ENCODE peak calls at places on chromosomes 12 and 14, in six cellular contexts. One of them, this sample, is unnamed.

GRCh38 chr12:30482650-30483049 is 213.0 kb downstream of the IPO8 start:
- DNase-seq in WTC11: no peak
- DNase-seq in Caco-2: no peak
- DNase-seq in astrocyte: no peak
- DNase-seq in progenitor cell of endocrine pancreas: no peak
- DNase-seq in BJ: no peak
- DNase-seq in this sample: no peak

GRCh38 chr12:17214910-17215309 is 608.9 kb upstream of the LMO3 start:
- DNase-seq in BJ: no peak
- DNase-seq in Caco-2: no peak
- DNase-seq in progenitor cell of endocrine pancreas: no peak
- DNase-seq in WTC11: no peak
- DNase-seq in astrocyte: no peak
- DNase-seq in this sample: no peak

GRCh38 chr12:21940972-21941521 is at the start of gene ABCC9:
- DNase-seq in progenitor cell of endocrine pancreas: peak; percentile 38
- DNase-seq in BJ: no peak
- DNase-seq in astrocyte: peak; percentile 22
- DNase-seq in Caco-2: peak; percentile 77
- DNase-seq in WTC11: peak; percentile 55
- DNase-seq in this sample: peak; percentile 82

GRCh38 chr12:102824218-102824835 is 92.7 kb downstream of the PAH start:
- DNase-seq in astrocyte: no peak
- DNase-seq in BJ: no peak
- DNase-seq in progenitor cell of endocrine pancreas: peak; percentile 71
- DNase-seq in WTC11: peak; percentile 89
- DNase-seq in Caco-2: peak; percentile 60
- DNase-seq in this sample: peak; percentile 84

GRCh38 chr12:132236129-132236929 is 92.1 kb downstream of the NOC4L start:
- DNase-seq in BJ: no peak
- DNase-seq in WTC11: no peak
- DNase-seq in astrocyte: no peak
- DNase-seq in progenitor cell of endocrine pancreas: no peak
- DNase-seq in Caco-2: no peak
- DNase-seq in this sample: no peak

GRCh38 chr12:74426091-74426490 is 111.5 kb upstream of the ATXN7L3B start:
- DNase-seq in Caco-2: no peak
- DNase-seq in progenitor cell of endocrine pancreas: no peak
- DNase-seq in BJ: no peak
- DNase-seq in WTC11: no peak
- DNase-seq in astrocyte: no peak
- DNase-seq in this sample: no peak

GRCh38 chr12:98939350-98939749 is 294.3 kb downstream of the APAF1 start:
- DNase-seq in progenitor cell of endocrine pancreas: no peak
- DNase-seq in astrocyte: peak; percentile 42
- DNase-seq in Caco-2: no peak
- DNase-seq in BJ: peak; percentile 0
- DNase-seq in WTC11: peak; percentile 28
- DNase-seq in this sample: no peak

GRCh38 chr12:29882771-29883315 is 99.1 kb upstream of the TMTC1 start:
- DNase-seq in WTC11: no peak
- DNase-seq in astrocyte: no peak
- DNase-seq in BJ: no peak
- DNase-seq in progenitor cell of endocrine pancreas: no peak
- DNase-seq in Caco-2: no peak
- DNase-seq in this sample: no peak

GRCh38 chr12:126083931-126084330 is 1018.7 kb downstream of the AACS start:
- DNase-seq in Caco-2: no peak
- DNase-seq in WTC11: no peak
- DNase-seq in BJ: no peak
- DNase-seq in astrocyte: no peak
- DNase-seq in progenitor cell of endocrine pancreas: no peak
- DNase-seq in this sample: no peak

GRCh38 chr12:2759733-2760132 is 35.0 kb upstream of the FKBP4 start:
- DNase-seq in BJ: no peak
- DNase-seq in astrocyte: no peak
- DNase-seq in progenitor cell of endocrine pancreas: no peak
- DNase-seq in Caco-2: peak; percentile 22
- DNase-seq in WTC11: no peak
- DNase-seq in this sample: peak; percentile 63

GRCh38 chr12:109701064-109701463 is 12.6 kb upstream of the FAM222A start:
- DNase-seq in WTC11: no peak
- DNase-seq in astrocyte: no peak
- DNase-seq in Caco-2: no peak
- DNase-seq in progenitor cell of endocrine pancreas: no peak
- DNase-seq in BJ: no peak
- DNase-seq in this sample: no peak

GRCh38 chr14:92105845-92106094 is 612 bp downstream of the ATXN3 start:
- DNase-seq in astrocyte: peak; percentile 45
- DNase-seq in progenitor cell of endocrine pancreas: no peak
- DNase-seq in WTC11: no peak
- DNase-seq in Caco-2: peak; percentile 41
- DNase-seq in BJ: peak; percentile 22
- DNase-seq in this sample: no peak

GRCh38 chr14:55819610-55820304 is 239.8 kb downstream of the KTN1 start:
- DNase-seq in WTC11: no peak
- DNase-seq in Caco-2: no peak
- DNase-seq in BJ: no peak
- DNase-seq in astrocyte: no peak
- DNase-seq in progenitor cell of endocrine pancreas: no peak
- DNase-seq in this sample: no peak

GRCh38 chr12:52945389-52946232 is 3.3 kb upstream of the KRT18 start:
- DNase-seq in progenitor cell of endocrine pancreas: peak; percentile 45
- DNase-seq in BJ: no peak
- DNase-seq in WTC11: peak; percentile 80
- DNase-seq in Caco-2: peak; percentile 97
- DNase-seq in astrocyte: peak; percentile 90
- DNase-seq in this sample: no peak

GRCh38 chr12:50527086-50527726 is 22.4 kb downstream of the DIP2B start:
- DNase-seq in progenitor cell of endocrine pancreas: no peak
- DNase-seq in Caco-2: peak; percentile 55
- DNase-seq in WTC11: no peak
- DNase-seq in astrocyte: no peak
- DNase-seq in BJ: no peak
- DNase-seq in this sample: no peak

GRCh38 chr14:58307597-58308316 is 9.4 kb downstream of the ARID4A start:
- DNase-seq in Caco-2: no peak
- DNase-seq in WTC11: no peak
- DNase-seq in astrocyte: no peak
- DNase-seq in progenitor cell of endocrine pancreas: no peak
- DNase-seq in BJ: no peak
- DNase-seq in this sample: no peak

GRCh38 chr12:1812650-1813302 is 7.6 kb upstream of the LRTM2 start:
- DNase-seq in WTC11: no peak
- DNase-seq in Caco-2: no peak
- DNase-seq in astrocyte: peak; percentile 29
- DNase-seq in progenitor cell of endocrine pancreas: no peak
- DNase-seq in BJ: no peak
- DNase-seq in this sample: no peak

DNA sequence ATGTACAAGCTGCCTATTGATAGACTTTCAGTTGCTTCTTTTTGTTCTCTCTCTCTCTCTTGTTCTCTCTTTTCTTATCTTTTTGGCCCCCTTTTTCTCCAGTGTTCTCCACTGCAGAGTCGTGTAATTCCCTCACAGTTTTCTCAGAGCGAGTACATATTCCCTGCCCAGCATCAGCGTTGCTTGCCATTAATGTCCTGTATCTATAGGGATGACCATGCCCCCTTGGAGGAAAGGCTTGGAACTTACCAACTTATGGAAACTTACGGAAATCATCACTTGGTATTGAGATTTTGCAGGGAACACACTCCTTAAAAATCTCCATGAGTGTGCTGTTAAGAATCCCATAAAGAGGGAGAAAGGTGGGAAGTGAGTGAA is 14.3 kb upstream of the COL2A1 start:
- DNase-seq in BJ: no peak
- DNase-seq in astrocyte: no peak
- DNase-seq in WTC11: no peak
- DNase-seq in Caco-2: no peak
- DNase-seq in progenitor cell of endocrine pancreas: no peak
- DNase-seq in this sample: no peak
- TF ChIP-seq CTCF in BJ: no peak
- TF ChIP-seq CTCF in astrocyte: no peak
- TF ChIP-seq CTCF in WTC11: no peak
- TF ChIP-seq CTCF in Caco-2: no peak
- TF ChIP-seq CTCF in progenitor cell of endocrine pancreas: no peak
- TF ChIP-seq CTCF in this sample: no peak

GRCh38 chr12:793037-793436 is 40.7 kb downstream of the WNK1 start:
- DNase-seq in BJ: no peak
- DNase-seq in Caco-2: no peak
- DNase-seq in WTC11: no peak
- DNase-seq in progenitor cell of endocrine pancreas: no peak
- DNase-seq in astrocyte: no peak
- DNase-seq in this sample: no peak

GRCh38 chr12:790608-791007 is 38.2 kb downstream of the WNK1 start:
- DNase-seq in Caco-2: no peak
- DNase-seq in BJ: no peak
- DNase-seq in progenitor cell of endocrine pancreas: no peak
- DNase-seq in WTC11: no peak
- DNase-seq in astrocyte: no peak
- DNase-seq in this sample: no peak

GRCh38 chr12:790253-790563 is 37.8 kb downstream of the WNK1 start:
- DNase-seq in BJ: no peak
- DNase-seq in Caco-2: no peak
- DNase-seq in progenitor cell of endocrine pancreas: no peak
- DNase-seq in WTC11: no peak
- DNase-seq in astrocyte: no peak
- DNase-seq in this sample: no peak

GRCh38 chr12:795305-795704 is 42.9 kb downstream of the WNK1 start:
- DNase-seq in WTC11: no peak
- DNase-seq in BJ: no peak
- DNase-seq in astrocyte: no peak
- DNase-seq in Caco-2: no peak
- DNase-seq in progenitor cell of endocrine pancreas: no peak
- DNase-seq in this sample: no peak
- TF ChIP-seq CTCF in WTC11: no peak
- TF ChIP-seq CTCF in BJ: no peak
- TF ChIP-seq CTCF in astrocyte: no peak
- TF ChIP-seq CTCF in Caco-2: no peak
- TF ChIP-seq CTCF in progenitor cell of endocrine pancreas: no peak
- TF ChIP-seq CTCF in this sample: no peak

GRCh38 chr12:116389326-116389725 is 111.8 kb upstream of the MED13L start:
- DNase-seq in progenitor cell of endocrine pancreas: no peak
- DNase-seq in BJ: no peak
- DNase-seq in Caco-2: no peak
- DNase-seq in astrocyte: no peak
- DNase-seq in WTC11: no peak
- DNase-seq in this sample: no peak

GRCh38 chr12:116390656-116391335 is 113.3 kb upstream of the MED13L start:
- DNase-seq in WTC11: no peak
- DNase-seq in astrocyte: no peak
- DNase-seq in BJ: no peak
- DNase-seq in progenitor cell of endocrine pancreas: no peak
- DNase-seq in Caco-2: no peak
- DNase-seq in this sample: no peak

GRCh38 chr12:116392061-116392460 is 114.6 kb upstream of the MED13L start:
- DNase-seq in progenitor cell of endocrine pancreas: no peak
- DNase-seq in Caco-2: no peak
- DNase-seq in astrocyte: no peak
- DNase-seq in WTC11: no peak
- DNase-seq in BJ: no peak
- DNase-seq in this sample: no peak

GRCh38 chr12:116391501-116391900 is 114.0 kb upstream of the MED13L start:
- DNase-seq in progenitor cell of endocrine pancreas: no peak
- DNase-seq in WTC11: no peak
- DNase-seq in astrocyte: no peak
- DNase-seq in BJ: no peak
- DNase-seq in Caco-2: no peak
- DNase-seq in this sample: no peak

DNA sequence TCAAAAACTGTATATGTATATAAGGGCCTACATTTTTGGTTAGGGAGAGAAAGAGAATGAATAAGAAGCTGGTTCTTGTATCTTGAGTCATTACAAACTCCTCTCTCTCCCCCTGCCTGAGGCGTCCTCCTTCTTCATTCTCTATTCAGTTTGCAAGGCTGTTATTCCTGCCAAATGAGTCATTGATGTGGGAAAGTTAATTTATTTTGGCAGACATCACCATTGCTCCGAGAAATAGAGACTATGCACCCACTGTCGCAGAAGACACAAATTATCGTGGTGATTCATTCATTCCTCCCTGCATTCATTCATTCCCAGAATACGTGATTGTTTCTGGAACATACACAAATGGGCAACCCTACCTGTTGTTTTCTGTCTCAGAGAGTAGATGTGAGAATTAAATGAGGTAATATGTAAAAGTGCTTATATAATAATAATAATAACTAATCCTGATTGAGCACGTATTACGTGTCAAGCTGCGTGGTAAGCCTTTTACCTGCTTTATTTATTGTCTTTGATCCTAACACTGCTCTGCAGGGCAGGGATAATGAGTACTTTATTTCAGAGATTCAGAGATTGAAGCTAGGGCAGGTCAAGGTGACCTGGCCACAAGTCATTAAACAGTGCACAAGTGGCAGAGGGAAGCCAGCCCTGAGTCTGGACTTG is 112.6 kb upstream of the MED13L start:
- DNase-seq in progenitor cell of endocrine pancreas: no peak
- DNase-seq in Caco-2: no peak
- DNase-seq in BJ: peak; percentile 84
- DNase-seq in astrocyte: peak; percentile 99
- DNase-seq in WTC11: no peak
- DNase-seq in this sample: no peak
- TF ChIP-seq CTCF in progenitor cell of endocrine pancreas: no peak
- TF ChIP-seq CTCF in Caco-2: no peak
- TF ChIP-seq CTCF in BJ: no peak
- TF ChIP-seq CTCF in astrocyte: no peak
- TF ChIP-seq CTCF in WTC11: no peak
- TF ChIP-seq CTCF in this sample: no peak

DNA sequence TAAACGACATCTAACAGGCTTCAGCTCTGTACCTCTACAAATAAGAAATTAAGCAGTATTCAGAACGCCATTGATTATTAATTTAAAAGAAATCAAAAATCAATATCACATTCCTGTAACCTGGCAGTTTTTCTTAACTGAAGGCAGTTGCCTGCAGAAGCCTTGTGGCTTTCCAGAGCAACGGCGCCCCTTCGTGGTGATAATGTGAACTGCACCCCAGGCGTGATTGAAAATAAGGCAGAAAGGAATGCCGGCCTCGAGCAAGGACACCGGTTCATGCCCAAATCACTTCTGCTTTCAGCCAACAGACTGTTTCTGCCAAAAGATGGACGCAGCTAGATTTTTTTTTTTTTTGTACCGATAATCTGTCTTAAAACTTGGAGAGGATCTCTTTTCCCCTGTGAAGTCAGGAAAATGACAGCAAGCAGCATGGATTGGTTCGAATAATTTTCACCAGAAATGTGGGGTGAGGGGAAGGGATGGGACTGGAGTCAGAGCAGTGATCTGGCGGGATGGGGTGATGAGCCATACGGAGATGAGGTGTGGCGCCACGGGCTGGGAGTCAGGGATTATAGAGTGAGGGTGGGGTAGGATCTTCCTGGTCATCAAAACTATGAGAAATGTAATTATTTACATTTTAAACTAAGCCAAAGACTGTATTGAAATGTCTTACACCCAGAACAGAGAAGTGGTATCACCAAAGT is 473.0 kb downstream of the DPF3 start:
- DNase-seq in progenitor cell of endocrine pancreas: peak; percentile 81
- DNase-seq in BJ: no peak
- DNase-seq in astrocyte: peak; percentile 29
- DNase-seq in WTC11: peak; percentile 94
- DNase-seq in Caco-2: peak; percentile 69
- DNase-seq in this sample: peak; percentile 91
- TF ChIP-seq CTCF in progenitor cell of endocrine pancreas: peak; percentile 99
- TF ChIP-seq CTCF in BJ: peak; percentile 89
- TF ChIP-seq CTCF in astrocyte: peak; percentile 98
- TF ChIP-seq CTCF in WTC11: peak; percentile 98
- TF ChIP-seq CTCF in Caco-2: peak; percentile 73
- TF ChIP-seq CTCF in this sample: peak; percentile 84

This sample was measured in osteocyte.